ENCODE peak calls at places on chromosomes 1 and 21, in five cellular contexts. U is endothelial cell, K is fibroblast of lung, G is right lobe of liver, J is left ventricle myocardium inferior. T is an unnamed sample.

GRCh38 chr1:182699673-182700350 is 15.4 kb upstream of the RGS8 start:
- DNase-seq in U (peak; percentile 18), K (no peak), G (no peak), J (no peak), T (peak; percentile 17)

GRCh38 chr1:115246526-115246925 is 91.5 kb downstream of the NGF start:
- DNase-seq in U (no peak), K (no peak), G (no peak), J (no peak), T (peak; percentile 43)

GRCh38 chr21:41736423-41736822 is 30.4 kb downstream of the RIPK4 start:
- DNase-seq in U (no peak), K (no peak), G (no peak), J (no peak), T (no peak)

GRCh38 chr1:87684194-87684593 is 355.5 kb downstream of the LMO4 start:
- DNase-seq in U (no peak), K (peak; percentile 67), G (no peak), J (no peak), T (peak; percentile 48)

GRCh38 chr21:41204736-41205135 is 36.8 kb downstream of the BACE2 start:
- DNase-seq in U (no peak), K (no peak), G (no peak), J (no peak), T (no peak)

GRCh38 chr21:43866659-43867331 is 1.8 kb downstream of the AGPAT3 start:
- DNase-seq in U (no peak), K (no peak), G (peak; percentile 74), J (no peak), T (no peak)

GRCh38 chr1:32100359-32100758 is 7.5 kb upstream of the KPNA6 start:
- DNase-seq in U (no peak), K (no peak), G (no peak), J (peak; percentile 41), T (no peak)

GRCh38 chr1:202835548-202836072 is 24.9 kb downstream of the PCAT6 start:
- DNase-seq in U (no peak), K (no peak), G (no peak), J (no peak), T (no peak)

GRCh38 chr1:244316407-244316806 is 135.3 kb downstream of the ADSS2 start:
- DNase-seq in U (no peak), K (no peak), G (no peak), J (no peak), T (peak; percentile 35)

GRCh38 chr1:6342031-6342430 is 51.5 kb downstream of the ACOT7 start:
- DNase-seq in U (no peak), K (no peak), G (no peak), J (no peak), T (no peak)

GRCh38 chr1:88740784-88741183 is 56.7 kb downstream of the PKN2 start:
- DNase-seq in U (no peak), K (no peak), G (no peak), J (no peak), T (no peak)

GRCh38 chr1:192702212-192702993 is 66.5 kb downstream of the RGS13 start:
- DNase-seq in U (no peak), K (peak; percentile 89), G (no peak), J (no peak), T (peak; percentile 84)

GRCh38 chr21:34639882-34640788 is 25.2 kb upstream of the RCAN1 start:
- DNase-seq in U (no peak), K (peak; percentile 22), G (no peak), J (no peak), T (peak; percentile 34)

GRCh38 chr1:34452451-34452850 is 275.7 kb downstream of the C1orf94 start:
- DNase-seq in U (no peak), K (no peak), G (no peak), J (no peak), T (no peak)

GRCh38 chr1:97365026-97365425 is 555.8 kb downstream of the DPYD start:
- DNase-seq in U (no peak), K (no peak), G (no peak), J (no peak), T (no peak)

GRCh38 chr1:209485167-209485566 is 98.3 kb upstream of the CAMK1G start:
- DNase-seq in U (no peak), K (peak; percentile 81), G (no peak), J (peak; percentile 19), T (peak; percentile 25)

GRCh38 chr1:1041873-1042272 is 22.0 kb downstream of the AGRN start:
- DNase-seq in U (no peak), K (no peak), G (no peak), J (no peak), T (no peak)

DNA sequence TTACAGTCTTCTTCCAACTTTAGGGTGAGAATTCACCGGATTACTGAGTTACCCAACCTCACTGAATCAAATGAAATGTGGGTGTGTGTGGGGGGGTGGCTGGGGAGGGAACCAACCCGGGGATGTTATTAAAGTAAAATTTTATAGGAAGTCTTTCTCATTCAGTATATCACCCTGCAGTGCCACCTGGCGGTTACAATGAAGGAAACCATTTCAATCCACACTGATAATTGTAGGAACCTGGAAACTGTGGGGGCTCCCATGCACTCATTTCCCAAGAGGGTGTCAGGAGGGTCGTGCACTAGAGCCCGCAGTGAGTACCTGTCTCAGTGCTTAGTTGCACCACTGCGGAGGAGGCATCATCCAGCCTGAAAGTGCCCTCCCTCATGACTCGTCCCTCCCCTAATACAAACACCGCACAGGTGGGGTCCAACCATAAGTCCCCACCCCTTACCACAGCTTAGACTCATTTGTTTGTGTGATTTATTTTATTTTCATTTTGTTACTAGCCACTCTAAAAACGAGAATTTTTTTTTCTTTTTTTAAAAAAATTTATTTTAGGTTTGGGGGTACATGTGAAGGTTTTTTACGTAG is 29.1 kb upstream of the IGSF5 start:
- DNase-seq in U (peak; percentile 56), K (peak; percentile 50), G (peak; percentile 45), J (peak; percentile 31), T (peak; percentile 55)
- TF ChIP-seq CTCF in U (peak; percentile 87), K (peak; percentile 66), G (peak; percentile 42), J (peak; percentile 80), T (peak; percentile 51)

DNA sequence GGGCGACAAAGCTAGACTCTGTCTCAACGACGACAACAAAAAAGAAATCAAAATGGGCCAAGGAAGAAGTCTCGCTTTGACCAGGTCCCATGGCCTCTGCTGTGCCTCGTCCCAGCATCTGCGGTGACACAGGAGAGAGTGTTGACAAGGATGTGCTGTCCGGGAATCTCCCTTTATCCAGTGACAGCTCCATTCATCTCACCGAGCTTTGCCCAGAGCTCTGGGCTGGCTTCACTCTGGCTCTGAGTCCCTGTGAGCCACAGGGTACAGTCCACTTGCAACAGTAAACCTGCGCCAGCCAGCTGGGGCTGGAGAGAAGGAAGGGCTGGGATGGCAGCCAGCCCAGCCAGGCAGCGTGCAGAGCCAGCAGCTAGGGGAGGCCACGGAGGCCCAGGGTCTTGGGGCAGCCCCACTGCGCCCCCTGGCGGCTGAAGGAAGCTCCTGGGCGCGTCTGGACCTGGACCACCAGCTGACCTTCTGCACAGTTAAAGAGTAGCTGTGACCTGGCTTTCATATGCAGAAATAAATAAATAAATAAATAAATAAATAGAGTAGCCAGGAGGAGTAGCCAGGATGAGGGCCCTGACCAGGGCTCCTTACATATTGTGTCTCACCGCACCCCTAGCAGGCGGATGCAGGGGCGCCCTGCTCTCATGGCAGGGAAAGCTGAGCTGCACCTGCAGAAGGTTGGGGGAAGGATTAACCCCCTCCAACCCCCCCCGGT is 29.7 kb downstream of the ENO1 start:
- DNase-seq in U (peak; percentile 94), K (peak; percentile 94), G (peak; percentile 94), J (peak; percentile 92), T (peak; percentile 92)
- TF ChIP-seq CTCF in U (peak; percentile 81), K (peak; percentile 92), G (peak; percentile 90), J (peak; percentile 93), T (peak; percentile 96)

DNA sequence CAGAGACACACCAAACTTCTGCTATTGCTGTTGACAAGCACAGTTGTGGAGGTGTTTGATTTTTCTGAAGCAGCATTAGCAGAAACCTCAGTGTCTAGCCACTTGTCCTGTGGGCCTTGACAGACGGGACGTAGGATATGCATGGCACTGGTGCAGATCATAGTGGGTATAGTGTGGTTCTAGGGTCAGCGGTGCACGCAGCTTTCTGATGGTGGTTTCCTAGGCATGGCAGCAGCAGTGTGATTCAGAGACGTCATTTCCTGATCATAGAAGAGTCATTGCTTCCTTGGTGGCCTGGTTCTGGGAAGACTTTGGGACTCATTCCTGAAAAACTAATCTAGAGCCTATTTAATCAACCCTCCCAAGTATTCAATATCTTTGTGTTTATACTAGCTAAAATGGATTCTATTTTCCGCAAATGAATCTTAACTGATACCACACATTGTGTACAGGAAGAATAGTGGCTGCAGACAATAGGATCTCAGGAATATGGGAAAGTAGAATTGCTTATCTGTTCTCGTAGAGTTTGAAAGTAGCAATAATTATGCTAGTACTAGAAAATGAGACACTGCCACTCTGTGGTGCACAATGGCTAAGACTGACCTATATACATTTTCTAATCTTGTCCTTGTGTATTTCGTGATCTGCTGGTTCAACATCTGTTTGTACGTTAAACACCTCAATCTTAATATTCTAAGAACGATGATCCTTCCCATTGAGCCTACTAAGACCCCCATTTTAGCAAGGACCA is 2.8 kb upstream of the USP1 start:
- DNase-seq in U (no peak), K (peak; percentile 15), G (no peak), J (no peak), T (peak; percentile 22)
- TF ChIP-seq CTCF in U (no peak), K (no peak), G (no peak), J (no peak), T (no peak)

GRCh38 chr1:49046305-49046704 is 269.6 kb upstream of the BEND5 start:
- DNase-seq in U (no peak), K (no peak), G (no peak), J (no peak), T (no peak)
- TF ChIP-seq CTCF in U (no peak), K (no peak), G (no peak), J (no peak), T (no peak)

GRCh38 chr1:17759114-17759513 is 4.0 kb downstream of the ACTL8 start:
- DNase-seq in U (peak; percentile 34), K (peak; percentile 8), G (no peak), J (no peak), T (no peak)
- TF ChIP-seq CTCF in U (peak; percentile 64), K (no peak), G (no peak), J (no peak), T (peak; percentile 17)

DNA sequence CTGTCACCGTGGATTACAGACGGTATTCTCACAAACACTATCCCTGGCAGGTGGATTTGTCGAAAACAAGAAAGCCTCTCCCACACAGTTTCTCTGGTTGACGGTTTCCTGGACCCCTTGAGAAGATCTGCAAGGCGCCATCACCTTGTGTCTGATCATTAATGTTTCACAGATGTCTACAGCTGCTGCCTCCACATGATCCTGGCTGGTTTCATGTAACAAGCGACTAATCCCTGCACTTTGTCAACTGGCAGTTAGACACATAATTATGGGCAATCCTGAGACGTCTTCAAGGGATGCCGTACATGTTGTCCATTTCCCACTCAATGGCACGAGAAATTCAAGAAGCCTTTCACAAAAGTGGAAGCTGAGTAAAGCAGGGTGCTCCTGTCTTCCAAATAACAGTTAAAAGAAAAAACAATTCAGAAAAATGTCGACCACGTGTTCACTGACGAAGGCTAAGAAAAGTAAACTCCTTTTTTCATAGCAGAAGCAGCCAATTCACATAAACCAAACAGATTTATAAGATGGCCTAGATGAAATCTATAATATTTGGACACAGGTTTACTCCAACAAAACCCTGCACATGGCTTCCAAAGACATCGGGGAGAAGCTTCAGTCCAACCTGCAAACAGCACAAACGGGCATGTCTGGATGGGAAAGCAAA is 52.3 kb downstream of the CAPZB start:
- DNase-seq in U (no peak), K (peak; percentile 74), G (no peak), J (no peak), T (peak; percentile 49)
- TF ChIP-seq CTCF in U (no peak), K (no peak), G (no peak), J (no peak), T (no peak)

T was measured in fibroblast of the aortic adventitia.